ENCODE peak calls at places on chromosomes 6 and 20, in five cellular contexts. B is GM12878; H is GM12865; L is CD8-positive, alpha-beta T cell; S is AG10803. X is an unnamed sample.

GRCh38 chr20:48070961-48071645 is 285.8 kb upstream of the SULF2 start:
- DNase-seq in S (no peak), B (no peak), L (no peak), H (no peak), X (no peak)

GRCh38 chr6:163956571-163957407 is 542.3 kb downstream of the QKI start:
- DNase-seq in H (peak), S (peak), B (peak), L (peak), X (peak)

GRCh38 chr6:81226957-81227356 is 525.5 kb downstream of the TENT5A start:
- DNase-seq in S (no peak), B (no peak), H (no peak), L (no peak), X (no peak)

GRCh38 chr20:38838326-38838725 is 32.8 kb downstream of the PPP1R16B start:
- DNase-seq in B (no peak), L (no peak), H (no peak), S (no peak), X (no peak)

GRCh38 chr6:79813854-79814477 is 133.4 kb downstream of the ELOVL4 start:
- DNase-seq in L (peak), S (peak), H (peak), B (peak), X (peak)

GRCh38 chr6:120534954-120535353 is 799.3 kb downstream of the TBC1D32 start:
- DNase-seq in B (no peak), S (no peak), H (no peak), L (no peak), X (no peak)

GRCh38 chr20:34120213-34120612 is 8.2 kb upstream of the EIF2S2 start:
- DNase-seq in B (no peak), L (no peak), H (no peak), S (no peak), X (no peak)

GRCh38 chr20:32252189-32252588 is 25.3 kb upstream of the KIF3B start:
- DNase-seq in H (peak), B (no peak), S (no peak), L (peak), X (no peak)

GRCh38 chr20:1298166-1298565 is 30.8 kb downstream of the SDCBP2 start:
- DNase-seq in S (no peak), B (no peak), H (no peak), L (no peak), X (no peak)

GRCh38 chr6:119090256-119090655 is 11.8 kb upstream of the FAM184A start:
- DNase-seq in S (no peak), H (no peak), B (no peak), L (no peak), X (no peak)

GRCh38 chr20:49983123-49983847 is 505 bp downstream of the SNAI1 start:
- DNase-seq in L (no peak), S (no peak), H (no peak), B (no peak), X (no peak)

GRCh38 chr20:41299899-41300298 is 17.6 kb downstream of the ZHX3 start:
- DNase-seq in H (no peak), L (no peak), S (peak), B (no peak), X (no peak)

GRCh38 chr6:40710626-40711354 is 123.6 kb upstream of the LRFN2 start:
- DNase-seq in L (no peak), B (peak), H (peak), S (no peak), X (no peak)

GRCh38 chr6:98576811-98577210 is 257.6 kb upstream of the POU3F2 start:
- DNase-seq in L (no peak), H (no peak), S (peak), B (no peak), X (no peak)

GRCh38 chr6:827431-827830 is 134.5 kb upstream of the EXOC2 start:
- DNase-seq in H (peak), L (no peak), B (peak), S (no peak), X (no peak)

GRCh38 chr6:17367868-17368267 is 25.5 kb upstream of the CAP2 start:
- DNase-seq in B (no peak), H (no peak), S (no peak), L (no peak), X (no peak)

GRCh38 chr6:142567476-142567875 is 265.7 kb downstream of the ADGRG6 start:
- DNase-seq in S (no peak), B (no peak), L (no peak), H (no peak), X (no peak)

GRCh38 chr6:53302678-53303360 is 45.9 kb downstream of the ELOVL5 start:
- DNase-seq in B (no peak), L (peak), S (peak), H (no peak), X (peak)

GRCh38 chr6:163460307-163460782 is 45.8 kb downstream of the QKI start:
- DNase-seq in B (peak), H (peak), L (peak), S (peak), X (peak)

GRCh38 chr6:170369439-170369838 is 62.9 kb downstream of the FAM120B start:
- DNase-seq in L (no peak), S (no peak), B (no peak), H (no peak), X (no peak)

GRCh38 chr6:142845624-142846458 is 99.1 kb downstream of the HIVEP2 start:
- DNase-seq in B (no peak), H (peak), S (peak), L (peak), X (peak)

GRCh38 chr6:167972193-167972592 is 25.3 kb upstream of the KIF25 start:
- DNase-seq in H (no peak), B (no peak), S (no peak), L (no peak), X (no peak)

GRCh38 chr6:37321101-37321500 is 32.7 kb upstream of the RNF8 start:
- DNase-seq in S (no peak), H (no peak), B (no peak), L (no peak), X (no peak)

GRCh38 chr20:15345287-15345686 is 1007.9 kb upstream of the FLRT3 start:
- DNase-seq in L (no peak), B (no peak), H (no peak), S (no peak), X (no peak)

GRCh38 chr20:37451616-37452015 is 69.4 kb upstream of the NNAT start:
- DNase-seq in S (no peak), B (no peak), L (no peak), H (no peak), X (no peak)

GRCh38 chr20:35776513-35777101 is 4.8 kb downstream of the PHF20 start:
- DNase-seq in L (no peak), H (no peak), B (no peak), S (peak), X (peak)

GRCh38 chr20:63643499-63643898 is 9.7 kb downstream of the STMN3 start:
- DNase-seq in S (no peak), H (no peak), B (no peak), L (no peak), X (no peak)

GRCh38 chr6:11460837-11461661 is 76.5 kb upstream of the TMEM170B start:
- DNase-seq in B (peak), H (peak), L (no peak), S (no peak), X (no peak)

GRCh38 chr6:72363844-72364740 is 257.8 kb upstream of the KCNQ5 start:
- DNase-seq in H (no peak), S (peak), L (no peak), B (no peak), X (peak)

GRCh38 chr6:23611776-23612381 is 514.1 kb upstream of the NRSN1 start:
- DNase-seq in B (no peak), H (no peak), S (no peak), L (no peak), X (no peak)

GRCh38 chr20:63023071-63023835 is 16.5 kb upstream of the BHLHE23 start:
- DNase-seq in S (no peak), H (no peak), B (no peak), L (no peak), X (no peak)

GRCh38 chr20:50655325-50655880 is 35.9 kb downstream of the RIPOR3 start:
- DNase-seq in B (no peak), L (no peak), H (no peak), S (peak), X (peak)

GRCh38 chr6:139965393-139965792 is 590.9 kb upstream of the CITED2 start:
- DNase-seq in L (no peak), S (no peak), B (no peak), H (no peak), X (no peak)
- H3K4me3 ChIP-seq in L (no peak), S (no peak), B (no peak), H (no peak), X (no peak)

GRCh38 chr6:36216559-36216958 is 20.0 kb downstream of the BRPF3 start:
- DNase-seq in L (no peak), S (peak), B (no peak), H (no peak), X (peak)

GRCh38 chr6:36209606-36210005 is 13.1 kb downstream of the BRPF3 start:
- DNase-seq in L (no peak), B (no peak), S (no peak), H (no peak), X (no peak)

GRCh38 chr6:36210157-36210556 is 13.6 kb downstream of the BRPF3 start:
- DNase-seq in L (no peak), B (no peak), H (no peak), S (no peak), X (no peak)

GRCh38 chr6:36207155-36207554 is 10.6 kb downstream of the BRPF3 start:
- DNase-seq in S (no peak), B (no peak), L (no peak), H (no peak), X (no peak)

DNA sequence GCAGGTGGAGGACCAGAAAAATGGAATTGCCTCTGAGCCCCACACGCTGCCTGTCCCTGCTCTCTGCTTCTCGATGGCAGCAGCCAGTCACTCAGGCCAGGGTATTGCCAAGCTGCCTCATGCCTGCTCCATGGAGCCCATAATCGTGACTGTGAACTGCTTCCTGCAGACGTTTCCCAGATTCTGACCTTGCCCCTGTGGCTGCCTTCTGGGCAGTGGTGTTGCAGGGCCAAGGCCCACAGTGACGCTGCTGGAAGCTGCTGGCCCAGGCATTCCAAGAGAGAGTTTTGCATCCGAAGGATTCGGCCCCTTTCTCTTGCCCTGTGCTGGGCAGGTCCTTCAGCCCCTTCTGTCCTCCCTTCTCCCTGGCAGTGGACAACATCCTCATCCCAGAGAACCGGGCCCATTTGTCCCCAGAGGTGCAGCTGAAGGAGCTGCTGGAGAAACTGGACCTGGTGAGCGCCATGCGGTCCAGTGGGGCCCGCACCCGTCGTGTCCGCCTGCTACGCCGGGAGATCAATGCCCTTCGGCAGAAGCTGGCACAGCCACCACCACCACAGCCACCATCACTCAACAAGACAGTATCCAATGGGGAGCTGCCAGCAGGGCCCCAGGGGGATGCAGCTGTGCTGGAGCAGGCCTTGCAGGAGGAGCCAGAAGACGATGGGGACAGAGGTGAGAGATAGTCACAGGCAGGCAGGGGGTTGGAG is 14.5 kb downstream of the BRPF3 start:
- DNase-seq in B (no peak), H (no peak), S (no peak), L (no peak), X (no peak)
- TF ChIP-seq CTCF in B (no peak), H (no peak), S (no peak), L (no peak), X (no peak)

DNA sequence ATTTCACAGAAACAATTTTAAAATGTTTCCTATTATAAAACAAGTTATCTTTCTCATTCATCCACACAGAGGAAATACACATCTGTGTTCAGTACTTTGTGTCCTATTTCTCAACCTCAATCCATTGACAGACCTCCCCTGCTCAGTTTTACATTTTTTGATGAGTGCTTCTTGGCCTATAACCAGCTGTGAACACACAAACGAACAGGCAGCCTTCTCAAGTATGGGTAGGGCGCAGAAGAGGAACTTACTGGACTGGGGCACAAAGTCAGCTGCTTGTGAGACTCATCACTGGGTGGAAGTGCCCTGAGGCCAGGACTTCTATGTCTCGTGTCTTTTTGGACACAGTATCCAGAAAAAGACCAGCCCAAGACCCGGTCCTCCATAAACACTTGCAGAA is 2.8 kb downstream of the RPS6KA2 start:
- DNase-seq in L (no peak), H (no peak), B (no peak), S (peak), X (peak)
- H3K4me3 ChIP-seq in L (no peak), H (no peak), B (no peak), S (no peak), X (no peak)

GRCh38 chr6:133368664-133369063 is 127.5 kb downstream of the EYA4 start:
- DNase-seq in S (no peak), L (no peak), H (no peak), B (no peak), X (no peak)
- TF ChIP-seq CTCF in S (no peak), L (no peak), H (no peak), B (no peak), X (peak)